ENCODE peak calls at places on chromosomes 16 and 17, in four cellular contexts. J is adrenal gland, U is transverse colon, A is stomach. X is an unnamed sample. For H3K4me1, the result is how much of the 10 kb centered on the place peaks cover.

GRCh38 chr17:31481783-31482081 is 90.3 kb downstream of the RAB11FIP4 start:
- DNase-seq in A (no peak), J (no peak), U (no peak), X (no peak)

GRCh38 chr16:74184839-74185238 is 111.8 kb upstream of the PSMD7 start:
- DNase-seq in U (no peak), J (no peak), A (no peak), X (no peak)

GRCh38 chr16:495127-495748 is 32.3 kb upstream of the CAPN15 start:
- DNase-seq in U (peak), J (no peak), A (no peak), X (no peak)

GRCh38 chr16:75555213-75555706 is 792 bp downstream of the TMEM231 start:
- DNase-seq in U (peak), J (peak), A (peak), X (no peak)

GRCh38 chr16:54099627-54100026 is 187.0 kb downstream of the IRX3 start:
- DNase-seq in J (no peak), A (no peak), U (no peak), X (no peak)

GRCh38 chr16:84158455-84158854 is 13.3 kb downstream of the DNAAF1 start:
- DNase-seq in A (no peak), U (no peak), J (no peak), X (no peak)

GRCh38 chr17:77723071-77723908 is 235.2 kb upstream of the TNRC6C start:
- DNase-seq in U (no peak), J (no peak), A (no peak), X (no peak)

GRCh38 chr16:48899500-48899899 is 289.5 kb upstream of the N4BP1 start:
- DNase-seq in J (no peak), U (no peak), A (no peak), X (no peak)

GRCh38 chr17:58329035-58329807 is 626 bp upstream of the TSPOAP1 start:
- DNase-seq in A (peak), U (peak), J (no peak), X (no peak)

GRCh38 chr17:65888649-65889048 is 303.3 kb downstream of the CEP112 start:
- DNase-seq in A (no peak), U (no peak), J (no peak), X (no peak)

GRCh38 chr17:78448356-78448993 is 70.0 kb downstream of the PGS1 start:
- DNase-seq in A (no peak), J (no peak), U (no peak), X (no peak)

GRCh38 chr16:81573533-81573932 is 128.9 kb downstream of the CMIP start:
- DNase-seq in U (no peak), A (no peak), J (no peak), X (no peak)

GRCh38 chr16:50697881-50698767 is 4.7 kb downstream of the NOD2 start:
- DNase-seq in A (peak), J (no peak), U (peak), X (no peak)

GRCh38 chr17:32831627-32832243 is 45.2 kb downstream of the MYO1D start:
- DNase-seq in U (no peak), A (no peak), J (no peak), X (no peak)

GRCh38 chr17:29566473-29567361 is at the start of gene ABHD15:
- DNase-seq in U (peak), A (peak), J (peak), X (no peak)

GRCh38 chr17:20156196-20157077 is 147.3 kb downstream of the SPECC1 start:
- DNase-seq in U (peak), J (no peak), A (peak), X (no peak)

GRCh38 chr17:39095309-39095686 is 56.1 kb downstream of the PLXDC1 start:
- DNase-seq in J (no peak), A (no peak), U (no peak), X (no peak)

GRCh38 chr17:39092672-39093250 is 58.7 kb downstream of the PLXDC1 start:
- DNase-seq in J (no peak), A (no peak), U (no peak), X (no peak)

GRCh38 chr17:39090832-39091622 is 60.4 kb downstream of the PLXDC1 start:
- DNase-seq in U (no peak), A (no peak), J (no peak), X (no peak)

GRCh38 chr17:39094607-39095308 is 56.7 kb downstream of the PLXDC1 start:
- DNase-seq in A (no peak), J (no peak), U (peak), X (no peak)

DNA sequence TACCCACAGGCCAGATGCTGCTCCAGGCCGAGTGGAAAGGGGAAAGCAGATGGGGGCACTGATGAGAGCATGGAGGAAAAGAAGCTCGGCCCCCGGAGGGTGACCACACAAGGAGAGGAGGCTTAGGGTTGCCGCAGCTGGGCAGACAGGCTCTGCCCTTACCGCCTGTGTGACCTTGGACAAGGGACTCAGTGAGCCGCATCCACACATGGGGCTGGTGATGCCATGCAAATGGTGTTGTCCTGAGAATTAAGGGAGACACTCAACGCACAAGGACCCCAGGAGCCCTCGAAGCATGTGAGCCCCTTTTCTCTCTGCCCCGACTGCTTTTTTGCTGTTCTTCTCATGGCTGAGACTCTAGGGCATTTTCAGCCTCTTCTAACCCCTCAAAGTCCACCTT is 61.0 kb downstream of the PLXDC1 start:
- DNase-seq in A (no peak), U (no peak), J (no peak), X (no peak)
- H3K4me1 ChIP-seq in A (under half), U (under half), J (under half), X (under half)

DNA sequence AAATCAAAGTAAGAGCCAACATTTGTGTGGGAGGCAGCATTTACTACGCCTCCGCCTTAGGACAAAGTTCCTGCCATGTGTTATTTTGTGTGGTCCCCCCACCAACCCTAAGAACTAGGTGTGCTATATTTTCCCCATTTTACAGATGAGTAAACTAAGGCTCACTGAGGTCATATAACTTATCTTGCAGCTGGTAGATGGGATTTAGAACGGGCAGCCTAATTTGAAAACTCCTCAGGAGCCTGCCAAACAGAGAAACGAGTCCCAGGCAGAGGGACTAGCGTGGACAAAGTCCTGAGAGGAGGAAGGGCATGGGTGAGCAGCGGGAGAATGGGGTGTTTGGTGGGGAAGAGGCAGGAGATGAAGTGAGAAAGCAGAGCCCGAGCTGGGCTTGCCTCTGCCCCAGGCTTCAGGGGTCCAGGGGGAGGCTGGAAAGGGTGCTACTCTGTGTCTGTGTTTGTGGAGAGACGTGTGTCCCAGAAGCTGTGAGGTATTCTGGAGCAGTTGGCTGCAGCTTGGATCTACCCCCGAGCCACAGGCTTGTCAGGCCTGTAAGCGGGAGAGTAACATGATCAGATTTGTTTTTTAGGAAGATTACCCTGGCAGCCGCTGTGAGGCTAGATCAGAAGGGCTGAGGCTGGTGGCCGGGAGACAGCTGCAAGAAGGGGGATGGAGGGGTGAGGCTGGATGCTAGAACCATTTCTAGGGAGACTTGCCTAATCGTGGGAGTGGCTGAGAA is 5.0 kb downstream of the MLLT6 start:
- DNase-seq in A (no peak), U (no peak), J (no peak), X (no peak)
- TF ChIP-seq POLR2A in A (no peak), U (no peak), J (no peak), X (no peak)

GRCh38 chr16:66367968-66368891 is 1.7 kb downstream of the CDH5 start:
- DNase-seq in J (no peak), U (no peak), A (no peak), X (no peak)
- H3K27ac ChIP-seq in J (no peak), U (peak), A (peak), X (peak)

GRCh38 chr17:4043862-4044261 is 79.6 kb upstream of the ATP2A3 start:
- DNase-seq in J (no peak), A (peak), U (peak), X (no peak)
- H3K4me1 ChIP-seq in J (under half), A (under half), U (under half), X (under half)

GRCh38 chr16:4926928-4927327 is 10.0 kb downstream of the PPL start:
- DNase-seq in U (no peak), A (no peak), J (no peak), X (no peak)
- TF ChIP-seq POLR2A in U (no peak), A (no peak), J (no peak), X (no peak)

GRCh38 chr16:11411059-11411550 is 65.8 kb downstream of the RMI2 start:
- DNase-seq in A (no peak), U (no peak), J (no peak), X (no peak)
- H3K27ac ChIP-seq in A (no peak), U (no peak), J (no peak), X (no peak)